ENCODE peak calls at places on chromosomes 16 and 17, in ten cellular contexts. One of them, this sample, is unnamed.

GRCh38 chr16:1779234-1779701 is 3.1 kb downstream of the SPSB3 start:
- DNase-seq in GM23248: no peak
- DNase-seq in GM23338: no peak
- DNase-seq in PC-9: no peak
- DNase-seq in PC-3: no peak
- DNase-seq in Karpas-422: no peak
- DNase-seq in HCT116: no peak
- DNase-seq in MM.1S: no peak
- DNase-seq in hepatocyte: no peak
- DNase-seq in SK-N-SH: no peak
- DNase-seq in this sample: no peak

GRCh38 chr16:4273858-4274291 is 1.1 kb upstream of the TFAP4 start:
- DNase-seq in GM23248: peak; percentile 49
- DNase-seq in GM23338: peak; percentile 94
- DNase-seq in PC-9: peak; percentile 53
- DNase-seq in PC-3: peak; percentile 53
- DNase-seq in Karpas-422: peak; percentile 86
- DNase-seq in HCT116: peak; percentile 51
- DNase-seq in MM.1S: peak; percentile 64
- DNase-seq in hepatocyte: peak; percentile 75
- DNase-seq in SK-N-SH: peak; percentile 77
- DNase-seq in this sample: peak; percentile 75

GRCh38 chr17:10120113-10120485 is 78.3 kb downstream of the GAS7 start:
- DNase-seq in GM23248: no peak
- DNase-seq in GM23338: no peak
- DNase-seq in PC-9: no peak
- DNase-seq in PC-3: no peak
- DNase-seq in Karpas-422: peak; percentile 40
- DNase-seq in HCT116: no peak
- DNase-seq in MM.1S: no peak
- DNase-seq in hepatocyte: no peak
- DNase-seq in SK-N-SH: no peak
- DNase-seq in this sample: no peak

GRCh38 chr17:15398736-15399331 is 57.4 kb upstream of the TEKT3 start:
- DNase-seq in GM23248: peak; percentile 88
- DNase-seq in GM23338: no peak
- DNase-seq in PC-9: no peak
- DNase-seq in PC-3: peak; percentile 93
- DNase-seq in Karpas-422: no peak
- DNase-seq in HCT116: no peak
- DNase-seq in MM.1S: no peak
- DNase-seq in hepatocyte: peak; percentile 40
- DNase-seq in SK-N-SH: peak; percentile 52
- DNase-seq in this sample: no peak

GRCh38 chr17:50663812-50664374 is 29.2 kb downstream of the ABCC3 start:
- DNase-seq in GM23248: no peak
- DNase-seq in GM23338: no peak
- DNase-seq in PC-9: no peak
- DNase-seq in PC-3: no peak
- DNase-seq in Karpas-422: no peak
- DNase-seq in HCT116: no peak
- DNase-seq in MM.1S: no peak
- DNase-seq in hepatocyte: peak; percentile 46
- DNase-seq in SK-N-SH: no peak
- DNase-seq in this sample: no peak

GRCh38 chr17:68293490-68294195 is 2.3 kb downstream of the ARSG start:
- DNase-seq in GM23248: no peak
- DNase-seq in GM23338: no peak
- DNase-seq in PC-9: no peak
- DNase-seq in PC-3: no peak
- DNase-seq in Karpas-422: peak; percentile 54
- DNase-seq in HCT116: no peak
- DNase-seq in MM.1S: no peak
- DNase-seq in hepatocyte: no peak
- DNase-seq in SK-N-SH: no peak
- DNase-seq in this sample: no peak

GRCh38 chr17:1286379-1287106 is 7.1 kb downstream of the TRARG1 start:
- DNase-seq in GM23248: no peak
- DNase-seq in GM23338: no peak
- DNase-seq in PC-9: no peak
- DNase-seq in PC-3: no peak
- DNase-seq in Karpas-422: no peak
- DNase-seq in HCT116: no peak
- DNase-seq in MM.1S: no peak
- DNase-seq in hepatocyte: no peak
- DNase-seq in SK-N-SH: no peak
- DNase-seq in this sample: no peak

GRCh38 chr17:31580331-31581021 is 189.0 kb downstream of the RAB11FIP4 start:
- DNase-seq in GM23248: peak; percentile 95
- DNase-seq in GM23338: no peak
- DNase-seq in PC-9: peak; percentile 80
- DNase-seq in PC-3: peak; percentile 69
- DNase-seq in Karpas-422: no peak
- DNase-seq in HCT116: no peak
- DNase-seq in MM.1S: no peak
- DNase-seq in hepatocyte: no peak
- DNase-seq in SK-N-SH: no peak
- DNase-seq in this sample: no peak

GRCh38 chr17:43014020-43014615 is 7.5 kb downstream of the IFI35 start:
- DNase-seq in GM23248: no peak
- DNase-seq in GM23338: no peak
- DNase-seq in PC-9: no peak
- DNase-seq in PC-3: no peak
- DNase-seq in Karpas-422: no peak
- DNase-seq in HCT116: no peak
- DNase-seq in MM.1S: no peak
- DNase-seq in hepatocyte: no peak
- DNase-seq in SK-N-SH: no peak
- DNase-seq in this sample: no peak

GRCh38 chr17:41777579-41778188 is 8.8 kb downstream of the JUP start:
- DNase-seq in GM23248: peak; percentile 56
- DNase-seq in GM23338: no peak
- DNase-seq in PC-9: peak; percentile 58
- DNase-seq in PC-3: peak; percentile 92
- DNase-seq in Karpas-422: no peak
- DNase-seq in HCT116: no peak
- DNase-seq in MM.1S: no peak
- DNase-seq in hepatocyte: peak; percentile 60
- DNase-seq in SK-N-SH: peak; percentile 74
- DNase-seq in this sample: no peak

GRCh38 chr17:77465358-77466041 is 324.7 kb downstream of the SEC14L1 start:
- DNase-seq in GM23248: peak; percentile 79
- DNase-seq in GM23338: peak; percentile 66
- DNase-seq in PC-9: no peak
- DNase-seq in PC-3: peak; percentile 54
- DNase-seq in Karpas-422: peak; percentile 95
- DNase-seq in HCT116: no peak
- DNase-seq in MM.1S: peak; percentile 85
- DNase-seq in hepatocyte: peak; percentile 58
- DNase-seq in SK-N-SH: no peak
- DNase-seq in this sample: peak; percentile 96

GRCh38 chr16:11301645-11302513 is 20.7 kb upstream of the PRM1 start:
- DNase-seq in GM23248: peak; percentile 7
- DNase-seq in GM23338: no peak
- DNase-seq in PC-9: no peak
- DNase-seq in PC-3: no peak
- DNase-seq in Karpas-422: no peak
- DNase-seq in HCT116: no peak
- DNase-seq in MM.1S: no peak
- DNase-seq in hepatocyte: no peak
- DNase-seq in SK-N-SH: no peak
- DNase-seq in this sample: no peak

GRCh38 chr17:31134526-31134925 is 39.7 kb downstream of the NF1 start:
- DNase-seq in GM23248: no peak
- DNase-seq in GM23338: no peak
- DNase-seq in PC-9: no peak
- DNase-seq in PC-3: no peak
- DNase-seq in Karpas-422: no peak
- DNase-seq in HCT116: no peak
- DNase-seq in MM.1S: no peak
- DNase-seq in hepatocyte: no peak
- DNase-seq in SK-N-SH: no peak
- DNase-seq in this sample: no peak

GRCh38 chr17:6386041-6386630 is 48.8 kb downstream of the AIPL1 start:
- DNase-seq in GM23248: no peak
- DNase-seq in GM23338: no peak
- DNase-seq in PC-9: no peak
- DNase-seq in PC-3: no peak
- DNase-seq in Karpas-422: no peak
- DNase-seq in HCT116: no peak
- DNase-seq in MM.1S: no peak
- DNase-seq in hepatocyte: no peak
- DNase-seq in SK-N-SH: no peak
- DNase-seq in this sample: no peak

GRCh38 chr17:6377906-6378305 is 57.0 kb downstream of the AIPL1 start:
- DNase-seq in GM23248: no peak
- DNase-seq in GM23338: no peak
- DNase-seq in PC-9: no peak
- DNase-seq in PC-3: no peak
- DNase-seq in Karpas-422: no peak
- DNase-seq in HCT116: no peak
- DNase-seq in MM.1S: no peak
- DNase-seq in hepatocyte: no peak
- DNase-seq in SK-N-SH: no peak
- DNase-seq in this sample: no peak

GRCh38 chr17:6384481-6384880 is 50.4 kb downstream of the AIPL1 start:
- DNase-seq in GM23248: no peak
- DNase-seq in GM23338: no peak
- DNase-seq in PC-9: no peak
- DNase-seq in PC-3: no peak
- DNase-seq in Karpas-422: no peak
- DNase-seq in HCT116: no peak
- DNase-seq in MM.1S: no peak
- DNase-seq in hepatocyte: no peak
- DNase-seq in SK-N-SH: no peak
- DNase-seq in this sample: no peak

GRCh38 chr17:6381052-6381451 is 53.9 kb downstream of the AIPL1 start:
- DNase-seq in GM23248: peak; percentile 55
- DNase-seq in GM23338: no peak
- DNase-seq in PC-9: peak; percentile 58
- DNase-seq in PC-3: peak; percentile 77
- DNase-seq in Karpas-422: no peak
- DNase-seq in HCT116: no peak
- DNase-seq in MM.1S: no peak
- DNase-seq in hepatocyte: no peak
- DNase-seq in SK-N-SH: no peak
- DNase-seq in this sample: no peak

GRCh38 chr17:6381526-6382135 is 53.3 kb downstream of the AIPL1 start:
- DNase-seq in GM23248: peak; percentile 7
- DNase-seq in GM23338: no peak
- DNase-seq in PC-9: no peak
- DNase-seq in PC-3: no peak
- DNase-seq in Karpas-422: no peak
- DNase-seq in HCT116: no peak
- DNase-seq in MM.1S: no peak
- DNase-seq in hepatocyte: no peak
- DNase-seq in SK-N-SH: no peak
- DNase-seq in this sample: no peak
- H3K9me2 ChIP-seq in GM23248: no peaks in the 10 kb centered on the region
- H3K9me2 ChIP-seq in GM23338: peaks cover 4% of the 10 kb centered on the region
- H3K9me2 ChIP-seq in PC-9: no peaks in the 10 kb centered on the region
- H3K9me2 ChIP-seq in PC-3: no peaks in the 10 kb centered on the region
- H3K9me2 ChIP-seq in Karpas-422: no peaks in the 10 kb centered on the region
- H3K9me2 ChIP-seq in HCT116: no peaks in the 10 kb centered on the region
- H3K9me2 ChIP-seq in MM.1S: no peaks in the 10 kb centered on the region
- H3K9me2 ChIP-seq in hepatocyte: no peaks in the 10 kb centered on the region
- H3K9me2 ChIP-seq in SK-N-SH: no peaks in the 10 kb centered on the region
- H3K9me2 ChIP-seq in this sample: no peaks in the 10 kb centered on the region

GRCh38 chr16:64641343-64641742 is 480.5 kb downstream of the CDH11 start:
- DNase-seq in GM23248: no peak
- DNase-seq in GM23338: no peak
- DNase-seq in PC-9: no peak
- DNase-seq in PC-3: no peak
- DNase-seq in Karpas-422: no peak
- DNase-seq in HCT116: no peak
- DNase-seq in MM.1S: no peak
- DNase-seq in hepatocyte: no peak
- DNase-seq in SK-N-SH: no peak
- DNase-seq in this sample: no peak

GRCh38 chr16:64638804-64639203 is 483.1 kb downstream of the CDH11 start:
- DNase-seq in GM23248: no peak
- DNase-seq in GM23338: no peak
- DNase-seq in PC-9: no peak
- DNase-seq in PC-3: no peak
- DNase-seq in Karpas-422: no peak
- DNase-seq in HCT116: no peak
- DNase-seq in MM.1S: no peak
- DNase-seq in hepatocyte: no peak
- DNase-seq in SK-N-SH: no peak
- DNase-seq in this sample: no peak
- H3K9me2 ChIP-seq in GM23248: no peaks in the 10 kb centered on the region
- H3K9me2 ChIP-seq in GM23338: no peaks in the 10 kb centered on the region
- H3K9me2 ChIP-seq in PC-9: no peaks in the 10 kb centered on the region
- H3K9me2 ChIP-seq in PC-3: no peaks in the 10 kb centered on the region
- H3K9me2 ChIP-seq in Karpas-422: no peaks in the 10 kb centered on the region
- H3K9me2 ChIP-seq in HCT116: no peaks in the 10 kb centered on the region
- H3K9me2 ChIP-seq in MM.1S: no peaks in the 10 kb centered on the region
- H3K9me2 ChIP-seq in hepatocyte: no peaks in the 10 kb centered on the region
- H3K9me2 ChIP-seq in SK-N-SH: no peaks in the 10 kb centered on the region
- H3K9me2 ChIP-seq in this sample: no peaks in the 10 kb centered on the region

DNA sequence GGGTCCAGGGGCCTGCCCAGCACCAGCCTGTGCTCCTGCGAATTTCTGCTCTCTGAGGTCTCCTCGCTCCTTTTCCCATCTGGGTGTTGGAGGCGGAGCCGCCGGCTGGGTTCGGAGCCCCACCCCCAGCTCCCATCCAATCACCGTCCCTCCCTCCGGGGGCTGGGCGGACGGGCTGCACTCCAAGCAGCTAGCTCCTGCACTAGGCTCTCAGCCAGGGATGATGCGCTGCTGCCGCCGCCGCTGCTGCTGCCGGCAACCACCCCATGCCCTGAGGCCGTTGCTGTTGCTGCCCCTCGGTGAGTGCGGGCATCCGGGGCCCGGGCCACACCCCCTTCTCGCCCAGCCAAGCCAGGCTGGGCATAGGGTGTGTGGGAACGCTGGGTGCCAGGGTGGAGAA is at the start of gene NRN1L:
- DNase-seq in GM23248: peak; percentile 95
- DNase-seq in GM23338: peak; percentile 95
- DNase-seq in PC-9: no peak
- DNase-seq in PC-3: peak; percentile 77
- DNase-seq in Karpas-422: no peak
- DNase-seq in HCT116: no peak
- DNase-seq in MM.1S: no peak
- DNase-seq in hepatocyte: peak; percentile 83
- DNase-seq in SK-N-SH: peak; percentile 99
- DNase-seq in this sample: no peak
- H3K9me2 ChIP-seq in GM23248: no peaks in the 10 kb centered on the region
- H3K9me2 ChIP-seq in GM23338: no peaks in the 10 kb centered on the region
- H3K9me2 ChIP-seq in PC-9: no peaks in the 10 kb centered on the region
- H3K9me2 ChIP-seq in PC-3: no peaks in the 10 kb centered on the region
- H3K9me2 ChIP-seq in Karpas-422: no peaks in the 10 kb centered on the region
- H3K9me2 ChIP-seq in HCT116: no peaks in the 10 kb centered on the region
- H3K9me2 ChIP-seq in MM.1S: no peaks in the 10 kb centered on the region
- H3K9me2 ChIP-seq in hepatocyte: no peaks in the 10 kb centered on the region
- H3K9me2 ChIP-seq in SK-N-SH: no peaks in the 10 kb centered on the region
- H3K9me2 ChIP-seq in this sample: no peaks in the 10 kb centered on the region

DNA sequence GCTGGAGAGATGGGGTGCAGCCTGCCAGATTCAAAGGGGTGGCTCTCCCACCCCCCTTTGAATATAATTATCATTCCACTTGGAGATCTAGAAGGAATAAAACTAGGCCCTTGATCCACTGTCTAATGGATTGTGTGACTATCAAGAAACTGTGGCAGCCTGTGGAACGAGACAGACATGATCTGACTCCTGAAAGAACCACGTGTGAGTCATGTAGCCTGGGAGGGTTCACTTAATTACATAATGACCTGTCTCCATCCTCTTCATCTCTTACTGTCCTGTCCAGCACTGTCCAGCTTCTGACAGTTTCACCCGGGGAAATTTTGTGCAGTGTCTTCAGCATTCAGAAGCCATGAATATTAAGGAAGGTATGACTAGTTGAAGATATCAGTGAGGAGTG is 43.4 kb upstream of the CDH13 start:
- DNase-seq in GM23248: peak; percentile 72
- DNase-seq in GM23338: no peak
- DNase-seq in PC-9: no peak
- DNase-seq in PC-3: no peak
- DNase-seq in Karpas-422: no peak
- DNase-seq in HCT116: no peak
- DNase-seq in MM.1S: no peak
- DNase-seq in hepatocyte: no peak
- DNase-seq in SK-N-SH: no peak
- DNase-seq in this sample: no peak
- H3K9me2 ChIP-seq in GM23248: no peaks in the 10 kb centered on the region
- H3K9me2 ChIP-seq in GM23338: peaks cover 5% of the 10 kb centered on the region
- H3K9me2 ChIP-seq in PC-9: no peaks in the 10 kb centered on the region
- H3K9me2 ChIP-seq in PC-3: no peaks in the 10 kb centered on the region
- H3K9me2 ChIP-seq in Karpas-422: no peaks in the 10 kb centered on the region
- H3K9me2 ChIP-seq in HCT116: no peaks in the 10 kb centered on the region
- H3K9me2 ChIP-seq in MM.1S: no peaks in the 10 kb centered on the region
- H3K9me2 ChIP-seq in hepatocyte: no peaks in the 10 kb centered on the region
- H3K9me2 ChIP-seq in SK-N-SH: no peaks in the 10 kb centered on the region
- H3K9me2 ChIP-seq in this sample: no peaks in the 10 kb centered on the region